ENCODE peak calls at places on chromosome 6, in four cellular contexts. N is body of pancreas; R is heart left ventricle; T is naive thymus-derived CD4-positive, alpha-beta T cell. V is an unnamed sample.
A peak's percentile ranks its signal among the peaks of the same experiment; 100 is the strongest.

GRCh38 chr6:149216459-149216858 is 101.1 kb upstream of the TAB2 start:
- DNase-seq in N (no peak), R (no peak), T (no peak), V (no peak)

GRCh38 chr6:74137910-74138309 is 441.9 kb downstream of the CD109 start:
- DNase-seq in N (no peak), R (no peak), T (no peak), V (no peak)

GRCh38 chr6:138597336-138597735 is 98.0 kb upstream of the NHSL1 start:
- DNase-seq in N (no peak), R (no peak), T (no peak), V (no peak)

GRCh38 chr6:16876201-16876600 is 114.9 kb upstream of the ATXN1 start:
- DNase-seq in N (no peak), R (no peak), T (no peak), V (no peak)

GRCh38 chr6:109050012-109050411 is 44.6 kb downstream of the SESN1 start:
- DNase-seq in N (no peak), R (no peak), T (no peak), V (no peak)

GRCh38 chr6:53258774-53259155 is 90.0 kb downstream of the ELOVL5 start:
- DNase-seq in N (no peak), R (no peak), T (no peak), V (no peak)

GRCh38 chr6:46044876-46045617 is 29.4 kb upstream of the CLIC5 start:
- DNase-seq in N (no peak), R (peak; percentile 68), T (no peak), V (peak; percentile 72)

GRCh38 chr6:558089-558488 is 98.8 kb downstream of the HUS1B start:
- DNase-seq in N (no peak), R (no peak), T (peak; percentile 2), V (no peak)

GRCh38 chr6:150165020-150165702 is 22.3 kb downstream of the PPP1R14C start:
- DNase-seq in N (no peak), R (no peak), T (no peak), V (no peak)

GRCh38 chr6:148432405-148433195 is 90.0 kb downstream of the SASH1 start:
- DNase-seq in N (no peak), R (no peak), T (no peak), V (no peak)

GRCh38 chr6:77620290-77620882 is 32.5 kb upstream of the MEI4 start:
- DNase-seq in N (peak; percentile 31), R (no peak), T (no peak), V (no peak)

GRCh38 chr6:30820196-30820595 is 64.1 kb upstream of the DDR1 start:
- DNase-seq in N (no peak), R (peak; percentile 65), T (no peak), V (peak; percentile 86)

GRCh38 chr6:5958948-5959347 is 47.8 kb downstream of the NRN1 start:
- DNase-seq in N (no peak), R (no peak), T (no peak), V (no peak)

GRCh38 chr6:88561034-88561973 is 395.2 kb upstream of the CNR1 start:
- DNase-seq in N (no peak), R (no peak), T (no peak), V (no peak)

GRCh38 chr6:111129003-111129402 is 41.7 kb downstream of the SLC16A10 start:
- DNase-seq in N (peak; percentile 88), R (peak; percentile 46), T (no peak), V (no peak)

GRCh38 chr6:89610149-89610642 is 28.4 kb downstream of the LYRM2 start:
- DNase-seq in N (peak; percentile 74), R (peak; percentile 75), T (peak; percentile 65), V (peak; percentile 69)

GRCh38 chr6:159692303-159693127 is 526 bp downstream of the SOD2 start:
- DNase-seq in N (peak; percentile 62), R (peak; percentile 63), T (peak; percentile 67), V (peak; percentile 66)

GRCh38 chr6:144580771-144581170 is 295.6 kb downstream of the UTRN start:
- DNase-seq in N (no peak), R (no peak), T (no peak), V (no peak)

GRCh38 chr6:147530132-147531060 is 21.9 kb downstream of the SAMD5 start:
- DNase-seq in N (no peak), R (no peak), T (peak; percentile 5), V (no peak)

GRCh38 chr6:20351529-20351928 is 50.1 kb upstream of the E2F3 start:
- DNase-seq in N (no peak), R (no peak), T (no peak), V (no peak)

GRCh38 chr6:11414564-11414963 is 123.0 kb upstream of the TMEM170B start:
- DNase-seq in N (no peak), R (no peak), T (peak; percentile 30), V (no peak)

GRCh38 chr6:36701401-36701991 is 3.9 kb downstream of the RAB44 start:
- DNase-seq in N (no peak), R (no peak), T (no peak), V (no peak)

GRCh38 chr6:35719407-35719829 is 17.4 kb upstream of the ARMC12 start:
- DNase-seq in N (no peak), R (peak; percentile 38), T (no peak), V (no peak)

GRCh38 chr6:133447924-133448323 is 206.8 kb downstream of the EYA4 start:
- DNase-seq in N (no peak), R (no peak), T (no peak), V (no peak)

GRCh38 chr6:170272341-170273065 is 18.4 kb downstream of the DLL1 start:
- DNase-seq in N (no peak), R (peak; percentile 20), T (no peak), V (no peak)

GRCh38 chr6:83536034-83536646 is 23.8 kb downstream of the PRSS35 start:
- DNase-seq in N (peak; percentile 55), R (peak; percentile 30), T (no peak), V (no peak)

GRCh38 chr6:41209976-41210375 is 9.0 kb upstream of the TREML2 start:
- DNase-seq in N (no peak), R (no peak), T (no peak), V (peak; percentile 9)

GRCh38 chr6:43286995-43287716 is 10.9 kb upstream of the SLC22A7 start:
- DNase-seq in N (no peak), R (no peak), T (no peak), V (no peak)

DNA sequence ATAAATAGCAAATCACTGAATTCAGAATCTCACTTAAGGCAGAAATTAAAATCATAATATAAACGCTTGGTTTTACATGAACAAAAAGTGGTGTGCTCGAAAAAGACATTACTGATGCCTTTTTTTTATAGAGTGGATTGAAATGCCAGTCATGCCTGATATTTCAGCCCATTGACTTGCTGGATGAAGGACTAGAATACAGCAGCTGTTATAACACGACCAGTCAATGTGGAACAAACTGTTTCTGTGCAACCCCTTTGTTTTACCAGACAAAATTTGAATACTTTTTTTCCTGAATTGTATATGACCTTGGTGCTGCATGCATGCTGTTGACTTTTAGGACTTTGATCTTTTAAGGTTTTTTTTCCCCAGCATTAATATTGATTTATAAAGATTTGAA is 150.0 kb downstream of the QKI start:
- DNase-seq in N (no peak), R (no peak), T (no peak), V (no peak)
- H3K36me3 ChIP-seq in N (no peaks in the 10 kb centered on the region), R (peaks cover 73% of the 10 kb centered on the region), T (peaks cover 21% of the 10 kb centered on the region), V (peaks cover 49% of the 10 kb centered on the region)

DNA sequence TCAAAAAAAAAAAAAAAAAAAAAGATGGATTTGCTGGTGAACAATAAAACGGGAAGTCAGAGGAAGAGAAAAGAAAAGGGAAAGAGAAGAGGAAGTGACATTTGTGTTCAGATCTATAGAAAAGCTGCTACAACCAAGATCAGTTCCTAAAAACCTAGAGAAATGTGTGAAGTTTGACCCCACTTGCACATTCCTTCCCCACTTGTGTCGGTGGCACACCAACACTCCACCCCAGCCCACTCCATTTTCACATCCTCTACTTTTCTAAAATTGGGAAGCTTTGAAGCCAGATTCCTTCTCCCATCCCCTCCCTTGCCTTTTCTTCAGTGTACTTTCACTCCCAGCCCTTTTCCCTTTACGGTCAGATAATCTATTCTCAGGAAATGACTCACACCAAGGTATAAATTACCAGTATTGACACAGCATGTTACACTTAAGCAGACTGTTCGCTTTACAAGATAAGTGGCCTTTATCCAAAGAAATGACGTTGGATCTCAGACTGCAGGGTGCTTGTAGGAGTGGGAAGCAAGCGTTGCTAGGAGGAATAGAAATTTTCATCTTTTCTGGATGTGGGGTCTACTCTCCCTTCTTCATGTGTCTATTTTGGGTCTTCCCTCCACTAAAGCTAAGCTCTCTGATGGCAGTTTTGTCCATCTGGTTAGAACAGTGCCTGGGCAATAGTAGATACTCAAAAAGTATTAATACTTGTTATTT is 92.5 kb upstream of the ADGRF1 start:
- DNase-seq in N (no peak), R (no peak), T (no peak), V (no peak)
- H3K4me3 ChIP-seq in N (no peak overlapping the region), R (no peak overlapping the region), T (no peak overlapping the region), V (no peak overlapping the region)

DNA sequence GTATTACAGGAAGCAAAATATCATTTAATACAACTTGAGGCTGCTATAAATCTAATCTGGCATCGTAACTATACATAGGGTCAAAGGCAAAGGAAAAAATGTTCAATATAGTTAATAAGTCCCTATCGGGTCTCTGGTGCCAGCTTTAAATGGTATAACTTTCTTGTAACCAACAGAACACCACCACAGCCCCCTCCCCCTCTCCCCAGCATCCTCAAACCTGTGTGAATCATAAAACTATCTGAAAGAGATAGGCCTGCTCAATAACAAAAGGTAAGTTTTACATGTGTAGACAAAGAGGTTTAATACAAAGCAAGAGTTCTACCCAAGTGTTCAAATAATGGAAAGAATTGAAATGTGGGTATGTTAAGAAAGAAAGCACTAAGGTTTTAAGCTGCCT is 12.2 kb downstream of the SMLR1 start:
- DNase-seq in N (no peak), R (no peak), T (no peak), V (no peak)
- H3K36me3 ChIP-seq in N (no peaks in the 10 kb centered on the region), R (peaks cover 3% of the 10 kb centered on the region), T (no peaks in the 10 kb centered on the region), V (no peaks in the 10 kb centered on the region)

DNA sequence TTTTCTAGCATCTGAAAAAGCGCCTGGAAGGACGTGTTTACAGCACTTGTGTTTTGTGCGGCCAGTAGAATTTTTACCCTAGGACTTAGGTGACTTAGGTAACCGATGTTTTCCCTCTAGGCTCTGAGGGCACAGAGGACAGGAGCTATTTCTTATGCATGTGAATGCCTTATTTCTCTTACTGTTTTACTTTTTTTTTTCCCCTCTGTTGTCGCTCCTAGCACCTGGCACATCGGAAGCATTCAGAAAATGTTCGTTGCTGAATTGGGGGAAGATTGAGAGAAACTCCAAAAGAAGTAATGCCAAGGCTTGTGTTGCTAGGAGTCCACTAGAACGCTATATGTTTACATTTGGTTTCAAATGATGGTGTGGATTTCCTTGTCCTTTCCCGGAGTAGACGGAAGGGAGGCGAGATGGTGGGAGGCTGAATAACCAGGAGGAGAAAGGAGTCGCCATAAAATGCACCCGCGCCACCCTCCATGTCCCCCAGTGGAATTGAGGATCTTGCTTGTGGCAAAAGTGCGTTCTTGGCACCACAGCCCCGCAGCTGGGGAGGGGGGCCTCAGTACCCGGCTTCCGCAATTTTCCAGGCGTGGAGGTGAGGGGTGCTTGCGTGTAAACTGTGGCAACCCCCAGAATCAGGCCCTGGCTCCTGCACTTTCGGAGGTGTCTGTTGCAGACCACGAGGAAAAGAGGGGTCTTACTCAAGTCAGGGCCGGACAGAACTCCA is 6.8 kb downstream of the OLIG3 start:
- DNase-seq in N (no peak), R (no peak), T (no peak), V (no peak)
- H3K4me3 ChIP-seq in N (no peak overlapping the region), R (no peak overlapping the region), T (no peak overlapping the region), V (no peak overlapping the region)

GRCh38 chr6:167233490-167233889 is 57.6 kb upstream of the UNC93A start:
- DNase-seq in N (no peak), R (no peak), T (no peak), V (no peak)
- H3K36me3 ChIP-seq in N (no peaks in the 10 kb centered on the region), R (no peaks in the 10 kb centered on the region), T (no peaks in the 10 kb centered on the region), V (no peaks in the 10 kb centered on the region)

GRCh38 chr6:113857565-113858066 is 471 bp downstream of the MARCKS start:
- DNase-seq in N (peak; percentile 47), R (no peak), T (no peak), V (no peak)
- H3K4me3 ChIP-seq in N (peak overlapping the region; percentile 94), R (peak overlapping the region; percentile 68), T (peak overlapping the region; percentile 55), V (peak overlapping the region; percentile 78)

GRCh38 chr6:7413151-7413823 is 23.7 kb downstream of the RIOK1 start:
- DNase-seq in N (no peak), R (no peak), T (no peak), V (no peak)
- H3K36me3 ChIP-seq in N (no peaks in the 10 kb centered on the region), R (peaks cover 96% of the 10 kb centered on the region), T (peaks cover 77% of the 10 kb centered on the region), V (peaks cover 85% of the 10 kb centered on the region)